ENCODE peak calls at places on chromosomes 3 and 15, in nine cellular contexts. O, C, Q, P, H, T, Y, B and Z are unnamed samples.

GRCh38 chr15:70064441-70064840 is 33.3 kb downstream of the TLE3 start:
- DNase-seq in T (no peak), O (no peak), H (no peak), Q (no peak), C (no peak), P (no peak), B (no peak), Y (no peak), Z (no peak)

GRCh38 chr15:34084086-34084485 is 17.6 kb downstream of the EMC7 start:
- DNase-seq in P (no peak), O (no peak), Q (peak), H (no peak), Y (no peak), T (no peak), B (no peak), C (no peak), Z (no peak)

GRCh38 chr3:132161608-132162007 is 126.8 kb upstream of the CPNE4 start:
- DNase-seq in B (no peak), O (peak), H (no peak), C (peak), Y (no peak), P (no peak), Q (peak), T (no peak), Z (no peak)

GRCh38 chr15:64443747-64444621 is 16.4 kb upstream of the ZNF609 start:
- DNase-seq in P (no peak), Y (peak), O (peak), T (no peak), H (peak), C (no peak), Q (peak), B (peak), Z (no peak)

GRCh38 chr3:112074616-112075497 is 11.3 kb upstream of the C3orf52 start:
- DNase-seq in Q (peak), C (no peak), T (no peak), B (peak), O (peak), Y (peak), P (no peak), H (peak), Z (no peak)

GRCh38 chr15:67506775-67507747 is 13.9 kb upstream of the C15orf61 start:
- DNase-seq in O (peak), P (no peak), H (no peak), Q (peak), T (no peak), C (no peak), B (no peak), Y (no peak), Z (no peak)

GRCh38 chr15:44536298-44536961 is 517 bp upstream of the EIF3J start:
- DNase-seq in B (no peak), Q (no peak), C (peak), T (peak), O (peak), H (peak), P (peak), Y (peak), Z (peak)

GRCh38 chr3:46848271-46849097 is 14.8 kb downstream of the MYL3 start:
- DNase-seq in T (no peak), Q (peak), P (peak), H (peak), C (peak), Y (no peak), B (peak), O (peak), Z (no peak)

GRCh38 chr3:157388051-157388450 is 48.6 kb upstream of the PTX3 start:
- DNase-seq in B (no peak), P (no peak), O (no peak), T (no peak), Y (no peak), H (no peak), Q (no peak), C (no peak), Z (no peak)

GRCh38 chr15:69400850-69401249 is 13.3 kb upstream of the KIF23 start:
- DNase-seq in H (no peak), Q (no peak), T (no peak), B (no peak), Y (no peak), O (no peak), P (no peak), C (no peak), Z (no peak)

GRCh38 chr3:53171109-53171453 is 10.1 kb downstream of the PRKCD start:
- DNase-seq in T (no peak), P (no peak), H (no peak), O (no peak), Q (no peak), Y (no peak), C (no peak), B (no peak), Z (no peak)

GRCh38 chr3:134487406-134487805 is 1.5 kb downstream of the CEP63 start:
- DNase-seq in T (no peak), P (no peak), O (no peak), Y (no peak), H (peak), C (no peak), Q (no peak), B (no peak), Z (no peak)

GRCh38 chr3:32155117-32155516 is 48.7 kb downstream of the GPD1L start:
- DNase-seq in Y (peak), B (no peak), C (no peak), Q (no peak), P (no peak), O (no peak), H (no peak), T (no peak), Z (no peak)

GRCh38 chr3:194421-194820 is 2.1 kb upstream of the CHL1 start:
- DNase-seq in H (no peak), Y (no peak), C (no peak), Q (no peak), T (no peak), O (no peak), B (no peak), P (no peak), Z (no peak)

GRCh38 chr3:197154-197855 is 742 bp downstream of the CHL1 start:
- DNase-seq in Q (no peak), T (no peak), O (no peak), H (no peak), P (peak), C (peak), B (no peak), Y (no peak), Z (no peak)

GRCh38 chr3:196322-197153 is at the start of gene CHL1:
- DNase-seq in P (peak), Y (no peak), Q (no peak), O (no peak), B (no peak), H (no peak), C (peak), T (no peak), Z (no peak)

GRCh38 chr3:194006-194405 is 2.6 kb upstream of the CHL1 start:
- DNase-seq in O (no peak), H (no peak), Q (no peak), C (no peak), P (no peak), B (no peak), T (no peak), Y (no peak), Z (no peak)

GRCh38 chr3:195662-196061 is 901 bp upstream of the CHL1 start:
- DNase-seq in H (no peak), O (no peak), B (no peak), T (no peak), Q (no peak), P (no peak), C (peak), Y (no peak), Z (no peak)
- TF ChIP-seq CTCF in H (no peak), O (no peak), B (no peak), T (no peak), Q (no peak), P (no peak), C (no peak), Y (no peak), Z (no peak)

GRCh38 chr15:94845391-94845718 is 614.0 kb downstream of the MCTP2 start:
- DNase-seq in T (no peak), O (no peak), C (no peak), Y (no peak), H (no peak), Q (no peak), B (no peak), P (no peak), Z (no peak)
- TF ChIP-seq CTCF in T (no peak), O (no peak), C (no peak), Y (no peak), H (no peak), Q (no peak), B (peak), P (no peak), Z (no peak)

GRCh38 chr15:75721462-75721922 is 8.8 kb upstream of the CSPG4 start:
- DNase-seq in Y (no peak), B (no peak), P (no peak), H (no peak), T (no peak), O (no peak), C (no peak), Q (no peak), Z (no peak)

GRCh38 chr15:75720297-75720696 is 7.6 kb upstream of the CSPG4 start:
- DNase-seq in B (no peak), P (no peak), O (no peak), C (no peak), Y (no peak), T (no peak), Q (no peak), H (no peak), Z (no peak)

GRCh38 chr15:75721923-75722870 is 9.5 kb upstream of the CSPG4 start:
- DNase-seq in B (no peak), C (no peak), P (no peak), H (no peak), O (no peak), T (no peak), Q (no peak), Y (no peak), Z (no peak)

GRCh38 chr15:75723171-75723846 is 10.7 kb upstream of the CSPG4 start:
- DNase-seq in O (no peak), B (no peak), H (no peak), P (no peak), C (no peak), T (no peak), Y (peak), Q (no peak), Z (no peak)

DNA sequence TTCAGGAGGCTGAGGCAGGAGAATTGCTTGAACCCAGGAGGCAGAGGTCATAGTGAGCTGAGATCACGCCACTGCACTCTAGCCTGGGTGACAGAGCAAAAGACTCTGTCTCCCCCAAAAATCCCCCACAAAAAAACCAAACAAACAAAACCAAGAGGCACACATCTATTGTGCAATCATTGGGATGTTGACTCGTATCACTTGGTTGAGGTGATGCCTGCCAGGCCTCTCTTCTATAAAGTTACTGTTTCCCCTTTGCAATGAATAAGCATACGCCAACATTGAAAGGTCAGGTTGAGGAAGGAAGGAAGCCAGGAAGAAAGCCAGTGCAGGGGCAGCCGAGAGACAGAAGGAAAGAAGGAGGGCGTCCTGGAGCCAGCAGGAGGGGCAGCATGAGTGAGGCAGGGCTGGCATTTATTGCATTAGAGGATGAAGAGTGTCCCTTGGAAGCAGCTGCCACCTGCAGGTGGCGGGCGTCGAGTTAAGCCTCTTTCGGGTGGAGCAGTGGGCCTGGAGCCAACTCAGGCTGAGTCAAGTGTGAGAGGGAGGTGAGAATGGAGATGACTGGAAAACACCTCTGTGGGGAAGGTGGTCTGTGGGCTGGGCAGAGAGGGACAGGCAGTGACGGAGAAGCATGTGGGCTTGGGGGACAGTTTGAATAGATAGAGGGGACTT is 8.3 kb upstream of the CSPG4 start:
- DNase-seq in Y (peak), P (no peak), C (peak), O (peak), B (no peak), Q (no peak), T (no peak), H (peak), Z (no peak)
- TF ChIP-seq CTCF in Y (peak), P (no peak), C (peak), O (peak), B (peak), Q (no peak), T (peak), H (peak), Z (no peak)

DNA sequence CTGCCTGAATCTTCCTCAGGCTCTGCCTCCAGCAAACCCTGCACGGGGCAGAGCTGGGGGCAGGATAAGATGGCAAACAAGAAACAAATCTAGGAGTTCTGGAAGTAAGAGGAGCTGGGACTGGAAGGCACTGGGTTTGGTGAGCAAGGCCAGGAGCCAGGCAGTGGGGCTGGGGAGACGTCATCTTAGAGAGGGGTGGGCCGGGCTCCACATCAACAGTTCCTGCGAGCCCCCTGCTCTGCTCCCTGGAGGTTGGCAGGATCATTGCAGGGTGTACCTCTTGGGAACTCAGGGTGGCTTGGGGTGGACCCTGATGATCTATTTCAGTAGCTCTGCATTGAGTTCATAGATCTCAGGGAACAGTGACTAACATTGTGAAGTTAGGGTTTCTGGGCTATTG is 87.3 kb upstream of the PRR23E start:
- DNase-seq in Q (no peak), B (no peak), P (peak), C (no peak), H (no peak), T (no peak), O (no peak), Y (no peak), Z (no peak)
- TF ChIP-seq CTCF in Q (no peak), B (no peak), P (no peak), C (no peak), H (no peak), T (no peak), O (no peak), Y (no peak), Z (no peak)

GRCh38 chr3:122678496-122678895 is 2.1 kb upstream of the PARP14 start:
- DNase-seq in Y (no peak), O (no peak), H (peak), Q (no peak), C (no peak), P (no peak), T (no peak), B (no peak), Z (no peak)

GRCh38 chr3:122680381-122681293 is at the start of gene PARP14:
- DNase-seq in H (peak), C (peak), Y (peak), B (peak), T (no peak), P (peak), O (peak), Q (peak), Z (no peak)

GRCh38 chr3:122679085-122679466 is 1.6 kb upstream of the PARP14 start:
- DNase-seq in H (peak), Y (peak), P (peak), O (peak), Q (peak), B (peak), C (peak), T (peak), Z (peak)

GRCh38 chr3:122681294-122682015 is 816 bp downstream of the PARP14 start:
- DNase-seq in B (no peak), P (no peak), H (no peak), T (no peak), Y (no peak), Q (no peak), C (no peak), O (no peak), Z (no peak)

GRCh38 chr3:122679467-122680291 is 960 bp upstream of the PARP14 start:
- DNase-seq in Y (peak), B (no peak), Q (peak), H (peak), P (no peak), O (peak), T (no peak), C (peak), Z (no peak)
- TF ChIP-seq CTCF in Y (no peak), B (no peak), Q (no peak), H (no peak), P (no peak), O (no peak), T (no peak), C (no peak), Z (no peak)

GRCh38 chr3:171195686-171196085 is 169.2 kb upstream of the SLC2A2 start:
- DNase-seq in C (no peak), T (no peak), P (no peak), B (no peak), Y (peak), Q (peak), H (no peak), O (no peak), Z (no peak)
- TF ChIP-seq CTCF in C (peak), T (no peak), P (no peak), B (no peak), Y (peak), Q (no peak), H (peak), O (peak), Z (peak)

DNA sequence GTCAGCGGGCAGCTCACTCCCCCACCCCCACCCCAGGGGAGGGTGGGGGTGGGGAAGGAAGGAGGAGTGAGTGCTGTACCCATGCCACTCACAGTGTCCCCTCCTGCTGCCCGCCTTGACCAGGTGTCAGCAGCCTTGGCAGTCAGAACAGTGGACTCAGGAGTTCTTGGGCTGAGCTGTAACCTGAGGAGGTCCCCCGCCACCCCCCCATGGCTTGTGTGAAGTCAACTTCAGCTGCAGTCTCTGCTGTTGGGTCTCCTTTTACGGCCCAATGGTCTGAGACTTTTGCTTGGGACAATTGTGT is 8.9 kb downstream of the MAPKAPK3 start:
- DNase-seq in P (no peak), T (no peak), H (no peak), Y (no peak), B (no peak), O (no peak), C (no peak), Q (no peak), Z (no peak)
- TF ChIP-seq CTCF in P (no peak), T (no peak), H (no peak), Y (no peak), B (no peak), O (no peak), C (no peak), Q (no peak), Z (no peak)